ENCODE peak calls at places on chromosome 11, in ten cellular contexts. Y, D, G, N, U, P, K, O, F and Q are unnamed samples.

GRCh38 chr11:47387944-47388696 is 9.8 kb upstream of the SPI1 start:
- DNase-seq in Y (no peak), D (no peak), G (no peak), N (peak; percentile 40), U (no peak), P (no peak), K (no peak), O (no peak), F (no peak), Q (peak; percentile 84)

GRCh38 chr11:108628812-108629211 is 35.2 kb upstream of the EXPH5 start:
- DNase-seq in Y (no peak), D (no peak), G (no peak), N (no peak), U (no peak), P (no peak), K (no peak), O (no peak), F (no peak), Q (no peak)

GRCh38 chr11:1344056-1344635 is 34.7 kb upstream of the TOLLIP start:
- DNase-seq in Y (no peak), D (no peak), G (no peak), N (no peak), U (no peak), P (no peak), K (no peak), O (peak; percentile 82), F (no peak), Q (no peak)

GRCh38 chr11:43071338-43071737 is 240.5 kb upstream of the API5 start:
- DNase-seq in Y (no peak), D (no peak), G (no peak), N (no peak), U (no peak), P (no peak), K (no peak), O (no peak), F (no peak), Q (no peak)

GRCh38 chr11:104343578-104343977 is 179.6 kb upstream of the PDGFD start:
- DNase-seq in Y (peak; percentile 43), D (peak; percentile 60), G (no peak), N (no peak), U (no peak), P (no peak), K (peak; percentile 10), O (no peak), F (no peak), Q (no peak)

GRCh38 chr11:105986554-105986953 is 35.5 kb downstream of the MSANTD4 start:
- DNase-seq in Y (no peak), D (no peak), G (no peak), N (no peak), U (no peak), P (no peak), K (no peak), O (no peak), F (no peak), Q (no peak)

GRCh38 chr11:79438631-79439429 is 2.0 kb downstream of the TENM4 start:
- DNase-seq in Y (peak; percentile 39), D (no peak), G (peak; percentile 32), N (no peak), U (peak; percentile 33), P (peak; percentile 15), K (no peak), O (no peak), F (no peak), Q (no peak)

GRCh38 chr11:126277322-126277721 is 5.6 kb upstream of the TIRAP start:
- DNase-seq in Y (no peak), D (no peak), G (no peak), N (no peak), U (no peak), P (no peak), K (no peak), O (no peak), F (no peak), Q (no peak)

GRCh38 chr11:5310423-5310822 is 8.7 kb upstream of the OR51B4 start:
- DNase-seq in Y (no peak), D (no peak), G (no peak), N (no peak), U (no peak), P (no peak), K (no peak), O (no peak), F (no peak), Q (no peak)

GRCh38 chr11:60477035-60477445 is 15.5 kb upstream of the MS4A12 start:
- DNase-seq in Y (no peak), D (no peak), G (no peak), N (no peak), U (no peak), P (no peak), K (peak; percentile 79), O (no peak), F (no peak), Q (no peak)

GRCh38 chr11:73204711-73205121 is 13.4 kb upstream of the P2RY2 start:
- DNase-seq in Y (no peak), D (no peak), G (peak; percentile 68), N (peak; percentile 68), U (no peak), P (no peak), K (no peak), O (no peak), F (no peak), Q (peak; percentile 80)